ENCODE peak calls at places on chromosomes 16 and 17, in seven cellular contexts. K, Y, Q, V, W, U and C are unnamed samples.

GRCh38 chr17:44916059-44916780 is 920 bp upstream of the GFAP start:
- DNase-seq in K (peak), Y (no peak), Q (no peak), V (no peak), W (no peak), U (no peak), C (no peak)

GRCh38 chr17:55341432-55341831 is 76.7 kb downstream of the HLF start:
- DNase-seq in K (no peak), Y (no peak), Q (peak), V (peak), W (no peak), U (no peak), C (no peak)

GRCh38 chr16:58043571-58044155 is 18.1 kb downstream of the MMP15 start:
- DNase-seq in K (no peak), Y (no peak), Q (no peak), V (no peak), W (peak), U (no peak), C (no peak)

GRCh38 chr16:11627822-11628457 is 40.3 kb upstream of the SNN start:
- DNase-seq in K (no peak), Y (no peak), Q (peak), V (no peak), W (peak), U (no peak), C (no peak)

GRCh38 chr17:69066482-69066881 is 5.8 kb upstream of the ABCA9 start:
- DNase-seq in K (no peak), Y (no peak), Q (no peak), V (no peak), W (no peak), U (no peak), C (no peak)

GRCh38 chr16:48053346-48053745 is 102.4 kb downstream of the ABCC12 start:
- DNase-seq in K (peak), Y (peak), Q (peak), V (peak), W (peak), U (peak), C (peak)

GRCh38 chr16:15639061-15639568 is 3.8 kb downstream of the MARF1 start:
- DNase-seq in K (no peak), Y (no peak), Q (no peak), V (no peak), W (no peak), U (no peak), C (no peak)

GRCh38 chr16:68935008-68935407 is 91.7 kb downstream of the TANGO6 start:
- DNase-seq in K (no peak), Y (no peak), Q (no peak), V (no peak), W (no peak), U (no peak), C (no peak)

GRCh38 chr17:48612854-48613691 is 2.0 kb downstream of the HOXB8 start:
- DNase-seq in K (no peak), Y (peak), Q (peak), V (no peak), W (peak), U (peak), C (peak)

GRCh38 chr16:23509763-23510153 is 536 bp downstream of the GGA2 start:
- DNase-seq in K (peak), Y (no peak), Q (peak), V (peak), W (peak), U (peak), C (peak)

GRCh38 chr16:66315210-66315825 is 51.2 kb upstream of the CDH5 start:
- DNase-seq in K (peak), Y (peak), Q (peak), V (peak), W (peak), U (peak), C (peak)

GRCh38 chr17:77889866-77890760 is 68.4 kb upstream of the TNRC6C start:
- DNase-seq in K (no peak), Y (no peak), Q (no peak), V (no peak), W (no peak), U (no peak), C (no peak)

GRCh38 chr17:56319531-56319930 is 166.3 kb downstream of the ANKFN1 start:
- DNase-seq in K (peak), Y (no peak), Q (peak), V (no peak), W (peak), U (peak), C (peak)

GRCh38 chr17:62703776-62704380 is 76.4 kb downstream of the MRC2 start:
- DNase-seq in K (peak), Y (peak), Q (peak), V (peak), W (peak), U (peak), C (peak)

GRCh38 chr17:27984816-27985215 is 57.7 kb upstream of the NLK start:
- DNase-seq in K (no peak), Y (no peak), Q (no peak), V (no peak), W (peak), U (no peak), C (no peak)

GRCh38 chr16:2507679-2508064 is 6.1 kb upstream of the ATP6V0C start:
- DNase-seq in K (no peak), Y (no peak), Q (no peak), V (no peak), W (no peak), U (no peak), C (no peak)

GRCh38 chr17:1724351-1724868 is at the start of gene WDR81:
- DNase-seq in K (peak), Y (peak), Q (peak), V (peak), W (peak), U (peak), C (peak)

GRCh38 chr16:85421338-85422123 is 191.6 kb upstream of the GSE1 start:
- DNase-seq in K (no peak), Y (no peak), Q (no peak), V (peak), W (no peak), U (no peak), C (no peak)

GRCh38 chr17:76627510-76627909 is 16.0 kb downstream of the ST6GALNAC1 start:
- DNase-seq in K (no peak), Y (no peak), Q (no peak), V (no peak), W (no peak), U (no peak), C (no peak)

GRCh38 chr16:2026461-2027023 is at the start of gene NHERF2:
- DNase-seq in K (no peak), Y (no peak), Q (no peak), V (no peak), W (peak), U (peak), C (no peak)

GRCh38 chr17:5049314-5049819 is 14.1 kb upstream of the SLC52A1 start:
- DNase-seq in K (no peak), Y (no peak), Q (no peak), V (no peak), W (no peak), U (no peak), C (no peak)

GRCh38 chr16:86494039-86494564 is 16.2 kb upstream of the FOXF1 start:
- DNase-seq in K (no peak), Y (peak), Q (no peak), V (no peak), W (no peak), U (peak), C (no peak)

GRCh38 chr16:12917246-12917645 is 15.8 kb downstream of the SHISA9 start:
- DNase-seq in K (no peak), Y (no peak), Q (no peak), V (no peak), W (no peak), U (no peak), C (no peak)

GRCh38 chr17:57021226-57021940 is 43.5 kb downstream of the SCPEP1 start:
- DNase-seq in K (no peak), Y (no peak), Q (no peak), V (no peak), W (peak), U (no peak), C (no peak)

GRCh38 chr16:84933774-84934571 is 77.4 kb downstream of the ZDHHC7 start:
- DNase-seq in K (no peak), Y (no peak), Q (peak), V (no peak), W (no peak), U (no peak), C (no peak)

GRCh38 chr17:6457688-6458190 is 13.5 kb downstream of the PIMREG start:
- DNase-seq in K (no peak), Y (no peak), Q (no peak), V (no peak), W (no peak), U (no peak), C (no peak)

GRCh38 chr17:50619489-50619888 is 15.2 kb upstream of the ABCC3 start:
- DNase-seq in K (no peak), Y (no peak), Q (no peak), V (no peak), W (no peak), U (no peak), C (no peak)

GRCh38 chr17:57623620-57624019 is 121.5 kb downstream of the CCDC182 start:
- DNase-seq in K (no peak), Y (no peak), Q (no peak), V (no peak), W (no peak), U (no peak), C (no peak)

GRCh38 chr17:19753049-19753444 is 4.9 kb upstream of the ALDH3A1 start:
- DNase-seq in K (no peak), Y (peak), Q (peak), V (no peak), W (peak), U (peak), C (peak)

GRCh38 chr16:48164907-48165715 is 9.3 kb upstream of the ABCC12 start:
- DNase-seq in K (peak), Y (peak), Q (peak), V (peak), W (peak), U (peak), C (peak)

GRCh38 chr16:67928561-67929364 is 2.9 kb downstream of the CTRL start:
- DNase-seq in K (peak), Y (peak), Q (peak), V (peak), W (peak), U (peak), C (peak)

GRCh38 chr16:67269766-67270165 is 9.6 kb upstream of the PLEKHG4 start:
- DNase-seq in K (no peak), Y (peak), Q (no peak), V (no peak), W (peak), U (peak), C (peak)

GRCh38 chr16:85856585-85856984 is 42.4 kb upstream of the IRF8 start:
- DNase-seq in K (no peak), Y (no peak), Q (no peak), V (no peak), W (no peak), U (no peak), C (no peak)

GRCh38 chr17:17141860-17142552 is 64.1 kb downstream of the PLD6 start:
- DNase-seq in K (peak), Y (peak), Q (peak), V (peak), W (peak), U (peak), C (peak)

GRCh38 chr16:80092686-80093085 is 448.1 kb upstream of the DYNLRB2 start:
- DNase-seq in K (no peak), Y (no peak), Q (no peak), V (no peak), W (peak), U (no peak), C (no peak)

GRCh38 chr17:79425686-79426085 is 185.2 kb downstream of the RBFOX3 start:
- DNase-seq in K (no peak), Y (no peak), Q (no peak), V (no peak), W (no peak), U (no peak), C (no peak)
- H2AK5ac ChIP-seq in K (peak), Y (no peak), Q (no peak), V (peak), W (no peak), U (no peak), C (no peak)

DNA sequence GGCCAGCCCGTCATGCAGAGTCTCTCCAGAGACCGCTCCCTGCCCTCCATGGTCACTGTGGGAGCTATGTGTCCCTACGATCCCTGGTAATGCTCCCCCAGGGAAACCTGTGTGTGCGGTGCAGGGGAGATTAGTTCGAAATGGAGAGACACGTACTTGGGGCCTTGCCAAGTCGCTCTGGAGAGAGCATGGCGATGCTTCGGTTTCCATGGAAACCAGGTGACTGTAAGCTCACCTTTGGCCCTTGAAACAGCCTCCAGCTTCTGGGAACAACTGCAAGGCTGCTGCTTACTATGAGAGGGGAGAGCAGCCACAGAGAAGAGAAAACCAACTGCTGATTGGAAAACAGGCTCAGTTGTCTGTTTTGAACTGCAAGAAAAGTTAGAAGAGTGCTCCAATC is 879.7 kb upstream of the EEF2KMT start:
- DNase-seq in K (no peak), Y (no peak), Q (no peak), V (no peak), W (no peak), U (no peak), C (no peak)
- H2AK5ac ChIP-seq in K (no peak), Y (no peak), Q (no peak), V (no peak), W (no peak), U (no peak), C (no peak)

DNA sequence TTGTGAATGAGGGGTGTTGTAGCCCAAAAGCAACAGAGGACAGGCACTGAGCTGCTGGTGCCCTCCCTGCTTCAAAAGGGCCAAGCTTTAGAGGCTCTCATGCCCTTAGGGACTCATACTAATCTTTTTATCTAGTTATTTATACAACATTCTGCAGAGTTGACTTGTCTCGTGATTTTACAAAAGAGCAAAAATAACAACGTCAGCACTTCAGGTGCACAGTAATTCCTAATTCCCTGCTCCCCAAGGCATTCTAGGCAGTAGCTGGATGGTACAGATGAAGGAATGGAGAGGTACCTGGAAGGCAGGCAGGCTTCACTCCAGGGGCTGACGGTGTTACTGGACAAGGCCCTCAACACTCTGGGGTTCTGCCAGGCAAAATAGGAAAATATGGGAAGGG is 406.7 kb upstream of the CCL2 start:
- DNase-seq in K (no peak), Y (no peak), Q (no peak), V (no peak), W (no peak), U (no peak), C (no peak)
- H2AK5ac ChIP-seq in K (no peak), Y (no peak), Q (no peak), V (no peak), W (no peak), U (no peak), C (no peak)

GRCh38 chr17:70345061-70345460 is 175.7 kb downstream of the KCNJ2 start:
- DNase-seq in K (no peak), Y (no peak), Q (no peak), V (no peak), W (no peak), U (peak), C (no peak)
- H2AK5ac ChIP-seq in K (no peak), Y (no peak), Q (no peak), V (no peak), W (no peak), U (no peak), C (no peak)

DNA sequence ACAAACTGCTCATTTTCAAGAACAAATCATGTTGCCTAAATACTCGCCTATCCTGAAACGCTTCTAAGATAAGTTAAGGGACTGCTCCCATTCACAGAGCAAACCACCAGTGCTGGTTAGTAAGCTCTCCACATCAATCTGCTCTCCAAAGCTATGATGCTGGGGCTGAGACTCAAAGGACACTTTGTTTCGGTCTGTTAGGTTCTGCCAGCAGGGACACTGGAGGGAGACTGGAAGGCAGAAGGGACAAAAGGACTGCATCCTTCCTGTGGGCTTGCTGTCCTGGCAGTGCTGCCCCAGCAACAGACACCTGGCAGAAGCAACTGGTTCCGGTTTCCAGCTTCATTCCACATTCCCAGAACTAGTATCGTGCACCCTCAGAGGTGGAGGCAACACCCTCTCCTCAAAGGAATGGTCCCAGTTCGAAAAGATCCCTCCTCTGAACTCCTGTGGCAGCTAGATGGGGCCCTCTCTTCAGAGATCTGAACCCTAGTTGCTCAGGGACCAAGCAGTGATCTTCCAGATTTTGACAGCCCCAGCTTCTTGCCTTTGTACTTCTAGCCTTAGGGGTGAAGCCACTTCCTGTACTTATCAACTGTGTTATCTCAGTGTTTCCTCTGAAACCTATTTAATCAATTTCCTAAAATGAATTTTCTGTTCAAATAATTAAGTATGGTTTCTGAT is 73.4 kb upstream of the GSG1L start:
- DNase-seq in K (no peak), Y (no peak), Q (no peak), V (no peak), W (no peak), U (no peak), C (peak)
- H2AK5ac ChIP-seq in K (no peak), Y (no peak), Q (no peak), V (no peak), W (no peak), U (no peak), C (no peak)